ENCODE peak calls at places on chromosomes 1 and 21, in four cellular contexts. E is CD4-positive, alpha-beta T cell; Z is NCI-H446 treated with DMSO at 0.1 percent for 48 hours; L is HFFc6. U is an unnamed sample.

GRCh38 chr1:155324717-155325595 is 4.3 kb downstream of the RUSC1 start:
- DNase-seq in L (peak; percentile 40), Z (peak; percentile 19), E (no peak), U (no peak)

GRCh38 chr1:93142161-93142560 is 38.1 kb downstream of the TMED5 start:
- DNase-seq in Z (no peak), E (no peak), L (no peak), U (no peak)

GRCh38 chr1:94362466-94363058 is 55.6 kb upstream of the ABCD3 start:
- DNase-seq in L (no peak), E (no peak), Z (no peak), U (no peak)

GRCh38 chr21:27840273-27840672 is 873.4 kb upstream of the ADAMTS5 start:
- DNase-seq in Z (peak; percentile 59), E (no peak), L (no peak), U (no peak)

GRCh38 chr1:46489169-46489637 is 433 bp upstream of the DMBX1 start:
- DNase-seq in L (no peak), E (no peak), Z (no peak), U (no peak)

GRCh38 chr1:151391079-151391563 is 8.3 kb upstream of the PSMB4 start:
- DNase-seq in E (no peak), Z (no peak), L (no peak), U (no peak)

GRCh38 chr1:180945551-180945950 is 32.9 kb downstream of the KIAA1614 start:
- DNase-seq in Z (no peak), L (no peak), E (no peak), U (no peak)

GRCh38 chr1:83918688-83919285 is 80.1 kb downstream of the TTLL7 start:
- DNase-seq in E (no peak), L (no peak), Z (no peak), U (no peak)

GRCh38 chr1:240732390-240732789 is 120.4 kb upstream of the GREM2 start:
- DNase-seq in Z (peak; percentile 25), L (peak; percentile 71), E (no peak), U (no peak)

GRCh38 chr21:46542588-46543092 is 62.2 kb downstream of the S100B start:
- DNase-seq in E (no peak), L (no peak), Z (no peak), U (no peak)

GRCh38 chr1:228275435-228276342 is 67.8 kb downstream of the OBSCN start:
- DNase-seq in Z (no peak), L (peak; percentile 50), E (peak; percentile 82), U (peak; percentile 60)

GRCh38 chr21:42565886-42566523 is 52.4 kb downstream of the SLC37A1 start:
- DNase-seq in E (no peak), Z (no peak), L (no peak), U (no peak)

GRCh38 chr1:197170538-197170937 is 24.1 kb upstream of the ASPM start:
- DNase-seq in Z (no peak), E (no peak), L (no peak), U (no peak)

GRCh38 chr1:212699839-212700596 is at the start of gene BATF3:
- DNase-seq in Z (no peak), E (peak; percentile 32), L (no peak), U (peak; percentile 51)

GRCh38 chr1:225428879-225429455 is 1.1 kb upstream of the LBR start:
- DNase-seq in E (no peak), L (no peak), Z (no peak), U (no peak)

GRCh38 chr1:211111351-211111750 is 22.6 kb downstream of the KCNH1 start:
- DNase-seq in E (no peak), L (no peak), Z (no peak), U (no peak)

GRCh38 chr21:24705201-24705600 is 902.1 kb downstream of the MRPL39 start:
- DNase-seq in L (no peak), E (no peak), Z (peak; percentile 78), U (no peak)

GRCh38 chr1:15035236-15035635 is 118.3 kb upstream of the TMEM51 start:
- DNase-seq in Z (no peak), L (no peak), E (no peak), U (no peak)

GRCh38 chr1:210448293-210448892 is 119.7 kb downstream of the HHAT start:
- DNase-seq in Z (peak; percentile 42), E (no peak), L (peak; percentile 48), U (peak; percentile 15)

GRCh38 chr1:231390071-231390470 is 32.0 kb downstream of the EGLN1 start:
- DNase-seq in Z (no peak), L (peak; percentile 25), E (no peak), U (no peak)

GRCh38 chr1:108027389-108027788 is 62.4 kb upstream of the VAV3 start:
- DNase-seq in L (no peak), E (no peak), Z (peak; percentile 14), U (no peak)

GRCh38 chr1:76669146-76669545 is 198.1 kb upstream of the ST6GALNAC5 start:
- DNase-seq in L (no peak), Z (no peak), E (no peak), U (no peak)

GRCh38 chr1:205012416-205013140 is 30.4 kb upstream of the CNTN2 start:
- DNase-seq in Z (peak; percentile 48), E (no peak), L (no peak), U (no peak)

GRCh38 chr1:94544706-94545490 is 3.3 kb upstream of the F3 start:
- DNase-seq in L (peak; percentile 75), E (no peak), Z (no peak), U (no peak)

GRCh38 chr1:51648180-51649109 is 31.6 kb downstream of the OSBPL9 start:
- DNase-seq in Z (no peak), E (no peak), L (peak; percentile 69), U (no peak)

GRCh38 chr1:244862354-244862698 is 2.0 kb downstream of the HNRNPU start:
- DNase-seq in L (no peak), E (no peak), Z (no peak), U (no peak)

GRCh38 chr21:27292229-27292628 is 325.3 kb upstream of the ADAMTS5 start:
- DNase-seq in Z (no peak), E (no peak), L (no peak), U (no peak)

GRCh38 chr1:152141971-152142584 is 16.9 kb downstream of the RPTN start:
- DNase-seq in Z (peak; percentile 8), E (no peak), L (peak; percentile 60), U (no peak)

GRCh38 chr1:156119503-156120209 is 5.1 kb downstream of the LMNA start:
- DNase-seq in L (no peak), E (no peak), Z (no peak), U (no peak)

GRCh38 chr1:16903054-16903453 is 7.3 kb downstream of the RNU1-2 start:
- DNase-seq in Z (no peak), L (peak; percentile 76), E (no peak), U (no peak)

GRCh38 chr1:109659997-109660755 is 4.3 kb downstream of the GSTM4 start:
- DNase-seq in E (no peak), L (no peak), Z (no peak), U (no peak)

GRCh38 chr1:59502009-59502691 is 205.3 kb downstream of the FGGY start:
- DNase-seq in L (no peak), Z (no peak), E (no peak), U (no peak)

GRCh38 chr1:76137746-76138145 is 63.2 kb downstream of the ST6GALNAC3 start:
- DNase-seq in E (no peak), L (no peak), Z (no peak), U (no peak)

GRCh38 chr1:93878501-93878888 is 511 bp downstream of the DNTTIP2 start:
- DNase-seq in Z (no peak), L (peak; percentile 36), E (peak; percentile 48), U (peak; percentile 13)